ENCODE peak calls at places on chromosomes 1 and 21, in five cellular contexts. O, N, J, H and V are unnamed samples.
A peak's percentile ranks its signal among the peaks of the same experiment; 100 is the strongest.

GRCh38 chr1:42013881-42014470 is 95.3 kb upstream of the HIVEP3 start:
- DNase-seq in O (peak; percentile 47), N (no peak), J (no peak), H (peak; percentile 16), V (no peak)

GRCh38 chr1:94383966-94384408 is 34.2 kb upstream of the ABCD3 start:
- DNase-seq in O (peak; percentile 7), N (no peak), J (no peak), H (peak; percentile 55), V (no peak)

GRCh38 chr1:219020386-219020785 is 153.3 kb upstream of the LYPLAL1 start:
- DNase-seq in O (no peak), N (no peak), J (no peak), H (no peak), V (no peak)

GRCh38 chr1:207968521-207968944 is 57.6 kb upstream of the CD34 start:
- DNase-seq in O (no peak), N (peak; percentile 49), J (no peak), H (no peak), V (no peak)

GRCh38 chr1:101914473-101915242 is 82.1 kb downstream of the OLFM3 start:
- DNase-seq in O (no peak), N (peak; percentile 19), J (no peak), H (no peak), V (no peak)

GRCh38 chr1:33633019-33633801 is 160.8 kb downstream of the ZSCAN20 start:
- DNase-seq in O (peak; percentile 83), N (peak; percentile 78), J (peak; percentile 82), H (peak; percentile 87), V (peak; percentile 92)

GRCh38 chr1:147452809-147453208 is 88.5 kb upstream of the BCL9 start:
- DNase-seq in O (no peak), N (no peak), J (no peak), H (no peak), V (no peak)

GRCh38 chr1:206941766-206942418 is 4.4 kb downstream of the PIGR start:
- DNase-seq in O (no peak), N (peak; percentile 50), J (no peak), H (no peak), V (no peak)

GRCh38 chr1:117589531-117589930 is 16.3 kb upstream of the TENT5C start:
- DNase-seq in O (no peak), N (no peak), J (no peak), H (no peak), V (no peak)

GRCh38 chr1:11753555-11754208 is 8.3 kb upstream of the C1orf167 start:
- DNase-seq in O (peak; percentile 11), N (no peak), J (no peak), H (no peak), V (no peak)

GRCh38 chr1:11802973-11803885 is 2.5 kb downstream of the MTHFR start:
- DNase-seq in O (peak; percentile 95), N (peak; percentile 94), J (peak; percentile 66), H (peak; percentile 95), V (peak; percentile 98)

GRCh38 chr1:83493633-83494032 is 505.3 kb downstream of the TTLL7 start:
- DNase-seq in O (no peak), N (no peak), J (no peak), H (no peak), V (no peak)

GRCh38 chr21:29655577-29655976 is 284.2 kb downstream of the GRIK1 start:
- DNase-seq in O (no peak), N (no peak), J (no peak), H (no peak), V (no peak)

GRCh38 chr1:44484155-44484688 is 79.2 kb downstream of the RNF220 start:
- DNase-seq in O (peak; percentile 26), N (no peak), J (no peak), H (peak; percentile 72), V (no peak)

GRCh38 chr1:209863766-209864485 is 36.2 kb downstream of the UTP25 start:
- DNase-seq in O (no peak), N (peak; percentile 21), J (no peak), H (no peak), V (no peak)

GRCh38 chr1:30415171-30415940 is 308.0 kb downstream of the MATN1 start:
- DNase-seq in O (no peak), N (no peak), J (no peak), H (no peak), V (peak; percentile 30)

GRCh38 chr1:39732730-39733129 is 6.0 kb upstream of the PPIE start:
- DNase-seq in O (no peak), N (no peak), J (no peak), H (peak; percentile 21), V (no peak)

GRCh38 chr21:44088401-44088780 is 18.8 kb upstream of the PWP2 start:
- DNase-seq in O (no peak), N (no peak), J (no peak), H (no peak), V (no peak)

GRCh38 chr1:205340674-205341073 is 16.0 kb downstream of the KLHDC8A start:
- DNase-seq in O (no peak), N (no peak), J (no peak), H (no peak), V (no peak)